ENCODE peak calls at places on chromosomes 5 and 9, in five cellular contexts. One of them, this sample, is unnamed.
A peak's percentile ranks its signal among the peaks of the same experiment; 100 is the strongest.

GRCh38 chr5:16580382-16580781 is 36.4 kb downstream of the RETREG1 start:
- DNase-seq in NCI-H524: no peak
- DNase-seq in BE2C: no peak
- DNase-seq in activated CD4-positive, alpha-beta T cell treated with anti-CD3 and anti-CD28 coated beads, Interleukin-2, amount 10 ng/mL, durations not matched to agents 7 days and 5 days: no peak
- DNase-seq in NAMALWA: no peak
- DNase-seq in this sample: no peak

GRCh38 chr9:35107337-35108290 is 4.7 kb upstream of the STOML2 start:
- DNase-seq in NCI-H524: no peak
- DNase-seq in BE2C: no peak
- DNase-seq in activated CD4-positive, alpha-beta T cell treated with anti-CD3 and anti-CD28 coated beads, Interleukin-2, amount 10 ng/mL, durations not matched to agents 7 days and 5 days: no peak
- DNase-seq in NAMALWA: no peak
- DNase-seq in this sample: no peak

GRCh38 chr9:31259824-31260223 is 1124.6 kb upstream of the ACO1 start:
- DNase-seq in NCI-H524: peak; percentile 20
- DNase-seq in BE2C: no peak
- DNase-seq in activated CD4-positive, alpha-beta T cell treated with anti-CD3 and anti-CD28 coated beads, Interleukin-2, amount 10 ng/mL, durations not matched to agents 7 days and 5 days: peak; percentile 23
- DNase-seq in NAMALWA: no peak
- DNase-seq in this sample: no peak

GRCh38 chr9:13427587-13427986 is 148.1 kb upstream of the MPDZ start:
- DNase-seq in NCI-H524: peak; percentile 47
- DNase-seq in BE2C: peak; percentile 15
- DNase-seq in activated CD4-positive, alpha-beta T cell treated with anti-CD3 and anti-CD28 coated beads, Interleukin-2, amount 10 ng/mL, durations not matched to agents 7 days and 5 days: peak; percentile 9
- DNase-seq in NAMALWA: peak; percentile 55
- DNase-seq in this sample: peak; percentile 22

GRCh38 chr9:105415344-105415980 is 32.4 kb upstream of the FSD1L start:
- DNase-seq in NCI-H524: peak; percentile 76
- DNase-seq in BE2C: peak; percentile 64
- DNase-seq in activated CD4-positive, alpha-beta T cell treated with anti-CD3 and anti-CD28 coated beads, Interleukin-2, amount 10 ng/mL, durations not matched to agents 7 days and 5 days: peak; percentile 66
- DNase-seq in NAMALWA: peak; percentile 82
- DNase-seq in this sample: peak; percentile 25

GRCh38 chr9:133614056-133614455 is 4.9 kb upstream of the FAM163B start:
- DNase-seq in NCI-H524: no peak
- DNase-seq in BE2C: no peak
- DNase-seq in activated CD4-positive, alpha-beta T cell treated with anti-CD3 and anti-CD28 coated beads, Interleukin-2, amount 10 ng/mL, durations not matched to agents 7 days and 5 days: no peak
- DNase-seq in NAMALWA: no peak
- DNase-seq in this sample: no peak

GRCh38 chr5:157108961-157109360 is at the start of gene HAVCR2:
- DNase-seq in NCI-H524: no peak
- DNase-seq in BE2C: no peak
- DNase-seq in activated CD4-positive, alpha-beta T cell treated with anti-CD3 and anti-CD28 coated beads, Interleukin-2, amount 10 ng/mL, durations not matched to agents 7 days and 5 days: peak; percentile 74
- DNase-seq in NAMALWA: peak; percentile 48
- DNase-seq in this sample: no peak

GRCh38 chr9:115192280-115192679 is 74.3 kb upstream of the TNC start:
- DNase-seq in NCI-H524: no peak
- DNase-seq in BE2C: no peak
- DNase-seq in activated CD4-positive, alpha-beta T cell treated with anti-CD3 and anti-CD28 coated beads, Interleukin-2, amount 10 ng/mL, durations not matched to agents 7 days and 5 days: no peak
- DNase-seq in NAMALWA: peak; percentile 29
- DNase-seq in this sample: no peak

GRCh38 chr9:35114921-35115341 is 731 bp downstream of the ATOSB start:
- DNase-seq in NCI-H524: peak; percentile 24
- DNase-seq in BE2C: peak; percentile 52
- DNase-seq in activated CD4-positive, alpha-beta T cell treated with anti-CD3 and anti-CD28 coated beads, Interleukin-2, amount 10 ng/mL, durations not matched to agents 7 days and 5 days: peak; percentile 64
- DNase-seq in NAMALWA: peak; percentile 73
- DNase-seq in this sample: peak; percentile 59

GRCh38 chr5:27821681-27822080 is 783.3 kb upstream of the CDH9 start:
- DNase-seq in NCI-H524: no peak
- DNase-seq in BE2C: no peak
- DNase-seq in activated CD4-positive, alpha-beta T cell treated with anti-CD3 and anti-CD28 coated beads, Interleukin-2, amount 10 ng/mL, durations not matched to agents 7 days and 5 days: no peak
- DNase-seq in NAMALWA: no peak
- DNase-seq in this sample: peak; percentile 53

GRCh38 chr9:112332674-112332976 is 794 bp downstream of the PTBP3 start:
- DNase-seq in NCI-H524: no peak
- DNase-seq in BE2C: no peak
- DNase-seq in activated CD4-positive, alpha-beta T cell treated with anti-CD3 and anti-CD28 coated beads, Interleukin-2, amount 10 ng/mL, durations not matched to agents 7 days and 5 days: no peak
- DNase-seq in NAMALWA: no peak
- DNase-seq in this sample: no peak

GRCh38 chr9:84296146-84296843 is 44.3 kb downstream of the SLC28A3 start:
- DNase-seq in NCI-H524: no peak
- DNase-seq in BE2C: no peak
- DNase-seq in activated CD4-positive, alpha-beta T cell treated with anti-CD3 and anti-CD28 coated beads, Interleukin-2, amount 10 ng/mL, durations not matched to agents 7 days and 5 days: peak; percentile 29
- DNase-seq in NAMALWA: no peak
- DNase-seq in this sample: peak; percentile 79

GRCh38 chr5:53944981-53945380 is 365.4 kb downstream of the ARL15 start:
- DNase-seq in NCI-H524: no peak
- DNase-seq in BE2C: no peak
- DNase-seq in activated CD4-positive, alpha-beta T cell treated with anti-CD3 and anti-CD28 coated beads, Interleukin-2, amount 10 ng/mL, durations not matched to agents 7 days and 5 days: no peak
- DNase-seq in NAMALWA: no peak
- DNase-seq in this sample: peak; percentile 40

GRCh38 chr5:175588709-175589429 is 69.0 kb upstream of the HRH2 start:
- DNase-seq in NCI-H524: no peak
- DNase-seq in BE2C: no peak
- DNase-seq in activated CD4-positive, alpha-beta T cell treated with anti-CD3 and anti-CD28 coated beads, Interleukin-2, amount 10 ng/mL, durations not matched to agents 7 days and 5 days: no peak
- DNase-seq in NAMALWA: no peak
- DNase-seq in this sample: no peak

GRCh38 chr5:160048131-160048530 is 39.2 kb downstream of the TTC1 start:
- DNase-seq in NCI-H524: no peak
- DNase-seq in BE2C: no peak
- DNase-seq in activated CD4-positive, alpha-beta T cell treated with anti-CD3 and anti-CD28 coated beads, Interleukin-2, amount 10 ng/mL, durations not matched to agents 7 days and 5 days: no peak
- DNase-seq in NAMALWA: no peak
- DNase-seq in this sample: no peak

GRCh38 chr9:133004091-133005072 is 25.9 kb downstream of the GFI1B start:
- DNase-seq in NCI-H524: no peak
- DNase-seq in BE2C: no peak
- DNase-seq in activated CD4-positive, alpha-beta T cell treated with anti-CD3 and anti-CD28 coated beads, Interleukin-2, amount 10 ng/mL, durations not matched to agents 7 days and 5 days: no peak
- DNase-seq in NAMALWA: no peak
- DNase-seq in this sample: no peak

GRCh38 chr5:14665949-14666741 is 1.6 kb downstream of the OTULIN start:
- DNase-seq in NCI-H524: no peak
- DNase-seq in BE2C: peak; percentile 35
- DNase-seq in activated CD4-positive, alpha-beta T cell treated with anti-CD3 and anti-CD28 coated beads, Interleukin-2, amount 10 ng/mL, durations not matched to agents 7 days and 5 days: peak; percentile 61
- DNase-seq in NAMALWA: peak; percentile 96
- DNase-seq in this sample: no peak

GRCh38 chr5:131710391-131710790 is 75.4 kb upstream of the RAPGEF6 start:
- DNase-seq in NCI-H524: no peak
- DNase-seq in BE2C: no peak
- DNase-seq in activated CD4-positive, alpha-beta T cell treated with anti-CD3 and anti-CD28 coated beads, Interleukin-2, amount 10 ng/mL, durations not matched to agents 7 days and 5 days: no peak
- DNase-seq in NAMALWA: no peak
- DNase-seq in this sample: no peak

GRCh38 chr9:95025213-95026170 is 292.0 kb downstream of the FANCC start:
- DNase-seq in NCI-H524: no peak
- DNase-seq in BE2C: peak; percentile 84
- DNase-seq in activated CD4-positive, alpha-beta T cell treated with anti-CD3 and anti-CD28 coated beads, Interleukin-2, amount 10 ng/mL, durations not matched to agents 7 days and 5 days: no peak
- DNase-seq in NAMALWA: no peak
- DNase-seq in this sample: peak; percentile 93

GRCh38 chr5:131384616-131385214 is 120.9 kb downstream of the CDC42SE2 start:
- DNase-seq in NCI-H524: no peak
- DNase-seq in BE2C: no peak
- DNase-seq in activated CD4-positive, alpha-beta T cell treated with anti-CD3 and anti-CD28 coated beads, Interleukin-2, amount 10 ng/mL, durations not matched to agents 7 days and 5 days: no peak
- DNase-seq in NAMALWA: no peak
- DNase-seq in this sample: no peak

GRCh38 chr5:178625679-178626483 is 969 bp downstream of the CLK4 start:
- DNase-seq in NCI-H524: peak; percentile 53
- DNase-seq in BE2C: no peak
- DNase-seq in activated CD4-positive, alpha-beta T cell treated with anti-CD3 and anti-CD28 coated beads, Interleukin-2, amount 10 ng/mL, durations not matched to agents 7 days and 5 days: no peak
- DNase-seq in NAMALWA: peak; percentile 68
- DNase-seq in this sample: peak; percentile 29

GRCh38 chr5:112238473-112238872 is 180.6 kb downstream of the EPB41L4A start:
- DNase-seq in NCI-H524: peak; percentile 39
- DNase-seq in BE2C: no peak
- DNase-seq in activated CD4-positive, alpha-beta T cell treated with anti-CD3 and anti-CD28 coated beads, Interleukin-2, amount 10 ng/mL, durations not matched to agents 7 days and 5 days: no peak
- DNase-seq in NAMALWA: peak; percentile 53
- DNase-seq in this sample: no peak

GRCh38 chr9:135857371-135857786 is 50.0 kb downstream of the CAMSAP1 start:
- DNase-seq in NCI-H524: no peak
- DNase-seq in BE2C: no peak
- DNase-seq in activated CD4-positive, alpha-beta T cell treated with anti-CD3 and anti-CD28 coated beads, Interleukin-2, amount 10 ng/mL, durations not matched to agents 7 days and 5 days: no peak
- DNase-seq in NAMALWA: no peak
- DNase-seq in this sample: peak; percentile 56

GRCh38 chr5:17147225-17148120 is 70.0 kb upstream of the BASP1 start:
- DNase-seq in NCI-H524: no peak
- DNase-seq in BE2C: no peak
- DNase-seq in activated CD4-positive, alpha-beta T cell treated with anti-CD3 and anti-CD28 coated beads, Interleukin-2, amount 10 ng/mL, durations not matched to agents 7 days and 5 days: no peak
- DNase-seq in NAMALWA: no peak
- DNase-seq in this sample: no peak

GRCh38 chr5:153476767-153477166 is 13.7 kb upstream of the GRIA1 start:
- DNase-seq in NCI-H524: peak; percentile 6
- DNase-seq in BE2C: no peak
- DNase-seq in activated CD4-positive, alpha-beta T cell treated with anti-CD3 and anti-CD28 coated beads, Interleukin-2, amount 10 ng/mL, durations not matched to agents 7 days and 5 days: no peak
- DNase-seq in NAMALWA: no peak
- DNase-seq in this sample: peak; percentile 92

GRCh38 chr5:66122379-66123034 is 21.6 kb upstream of the SREK1 start:
- DNase-seq in NCI-H524: no peak
- DNase-seq in BE2C: no peak
- DNase-seq in activated CD4-positive, alpha-beta T cell treated with anti-CD3 and anti-CD28 coated beads, Interleukin-2, amount 10 ng/mL, durations not matched to agents 7 days and 5 days: no peak
- DNase-seq in NAMALWA: no peak
- DNase-seq in this sample: peak; percentile 50

GRCh38 chr5:150058480-150059126 is 27.8 kb downstream of the CSF1R start:
- DNase-seq in NCI-H524: no peak
- DNase-seq in BE2C: no peak
- DNase-seq in activated CD4-positive, alpha-beta T cell treated with anti-CD3 and anti-CD28 coated beads, Interleukin-2, amount 10 ng/mL, durations not matched to agents 7 days and 5 days: no peak
- DNase-seq in NAMALWA: no peak
- DNase-seq in this sample: peak; percentile 89

GRCh38 chr5:124136609-124137008 is 609.8 kb downstream of the ZNF608 start:
- DNase-seq in NCI-H524: no peak
- DNase-seq in BE2C: peak; percentile 30
- DNase-seq in activated CD4-positive, alpha-beta T cell treated with anti-CD3 and anti-CD28 coated beads, Interleukin-2, amount 10 ng/mL, durations not matched to agents 7 days and 5 days: no peak
- DNase-seq in NAMALWA: no peak
- DNase-seq in this sample: no peak

GRCh38 chr5:132813599-132814440 is 718 bp downstream of the SOWAHA start:
- DNase-seq in NCI-H524: peak; percentile 19
- DNase-seq in BE2C: peak; percentile 57
- DNase-seq in activated CD4-positive, alpha-beta T cell treated with anti-CD3 and anti-CD28 coated beads, Interleukin-2, amount 10 ng/mL, durations not matched to agents 7 days and 5 days: peak; percentile 24
- DNase-seq in NAMALWA: no peak
- DNase-seq in this sample: no peak

GRCh38 chr9:93645149-93645889 is 68.9 kb downstream of the PHF2 start:
- DNase-seq in NCI-H524: no peak
- DNase-seq in BE2C: no peak
- DNase-seq in activated CD4-positive, alpha-beta T cell treated with anti-CD3 and anti-CD28 coated beads, Interleukin-2, amount 10 ng/mL, durations not matched to agents 7 days and 5 days: no peak
- DNase-seq in NAMALWA: no peak
- DNase-seq in this sample: no peak

GRCh38 chr5:38816083-38817030 is 29.5 kb upstream of the OSMR start:
- DNase-seq in NCI-H524: no peak
- DNase-seq in BE2C: peak; percentile 55
- DNase-seq in activated CD4-positive, alpha-beta T cell treated with anti-CD3 and anti-CD28 coated beads, Interleukin-2, amount 10 ng/mL, durations not matched to agents 7 days and 5 days: no peak
- DNase-seq in NAMALWA: no peak
- DNase-seq in this sample: no peak

GRCh38 chr9:88342246-88342645 is 46.0 kb upstream of the SPIN1 start:
- DNase-seq in NCI-H524: no peak
- DNase-seq in BE2C: no peak
- DNase-seq in activated CD4-positive, alpha-beta T cell treated with anti-CD3 and anti-CD28 coated beads, Interleukin-2, amount 10 ng/mL, durations not matched to agents 7 days and 5 days: no peak
- DNase-seq in NAMALWA: no peak
- DNase-seq in this sample: no peak

GRCh38 chr5:14880688-14881087 is 9.1 kb upstream of the ANKH start:
- DNase-seq in NCI-H524: peak; percentile 30
- DNase-seq in BE2C: no peak
- DNase-seq in activated CD4-positive, alpha-beta T cell treated with anti-CD3 and anti-CD28 coated beads, Interleukin-2, amount 10 ng/mL, durations not matched to agents 7 days and 5 days: no peak
- DNase-seq in NAMALWA: no peak
- DNase-seq in this sample: peak; percentile 61

GRCh38 chr5:110757118-110757729 is 18.4 kb downstream of the SLC25A46 start:
- DNase-seq in NCI-H524: peak; percentile 44
- DNase-seq in BE2C: peak; percentile 21
- DNase-seq in activated CD4-positive, alpha-beta T cell treated with anti-CD3 and anti-CD28 coated beads, Interleukin-2, amount 10 ng/mL, durations not matched to agents 7 days and 5 days: peak; percentile 54
- DNase-seq in NAMALWA: peak; percentile 75
- DNase-seq in this sample: peak; percentile 32

GRCh38 chr9:91126761-91127420 is 234.8 kb downstream of the AUH start:
- DNase-seq in NCI-H524: no peak
- DNase-seq in BE2C: no peak
- DNase-seq in activated CD4-positive, alpha-beta T cell treated with anti-CD3 and anti-CD28 coated beads, Interleukin-2, amount 10 ng/mL, durations not matched to agents 7 days and 5 days: no peak
- DNase-seq in NAMALWA: no peak
- DNase-seq in this sample: peak; percentile 88

GRCh38 chr5:5306696-5307095 is 115.8 kb upstream of the ICE1 start:
- DNase-seq in NCI-H524: no peak
- DNase-seq in BE2C: no peak
- DNase-seq in activated CD4-positive, alpha-beta T cell treated with anti-CD3 and anti-CD28 coated beads, Interleukin-2, amount 10 ng/mL, durations not matched to agents 7 days and 5 days: no peak
- DNase-seq in NAMALWA: no peak
- DNase-seq in this sample: no peak

GRCh38 chr9:133680976-133681657 is 45.0 kb downstream of the DBH start:
- DNase-seq in NCI-H524: no peak
- DNase-seq in BE2C: no peak
- DNase-seq in activated CD4-positive, alpha-beta T cell treated with anti-CD3 and anti-CD28 coated beads, Interleukin-2, amount 10 ng/mL, durations not matched to agents 7 days and 5 days: no peak
- DNase-seq in NAMALWA: no peak
- DNase-seq in this sample: no peak